ENCODE peak calls at places on chromosome 19, in ten cellular contexts. U is NCI-H69; V is EL; N is BJ; D is heart right ventricle; Q is activated T-cell treated with anti-CD3 and anti-CD28 coated beads, Interleukin-2, amount 50 U/mL, for 24 hours; M is activated CD8-positive, alpha-beta memory T cell treated with anti-CD3 and anti-CD28 coated beads for 1 hour; G is frontal cortex; T is pancreas; A is iris pigment epithelial cell. J is an unnamed sample.

GRCh38 chr19:1189419-1189818 is 15.4 kb upstream of the SBNO2 start:
- DNase-seq in A (peak; percentile 51), N (no peak), D (no peak), G (no peak), T (no peak), U (no peak), Q (peak; percentile 68), M (no peak), V (no peak), J (no peak)

GRCh38 chr19:6778386-6778785 is 5.9 kb downstream of the VAV1 start:
- DNase-seq in G (no peak), T (no peak), V (no peak), A (no peak), D (no peak), U (no peak), Q (no peak), M (no peak), N (no peak), J (no peak)

GRCh38 chr19:52687658-52688057 is 47.2 kb downstream of the ZNF611 start:
- DNase-seq in T (no peak), D (no peak), N (no peak), V (no peak), A (no peak), G (no peak), Q (no peak), M (no peak), U (peak; percentile 15), J (no peak)

GRCh38 chr19:55005684-55006488 is 32.2 kb downstream of the GP6 start:
- DNase-seq in Q (peak; percentile 58), U (peak; percentile 99), T (no peak), V (peak; percentile 25), G (peak; percentile 44), M (peak; percentile 7), A (peak; percentile 25), N (no peak), D (no peak), J (no peak)

GRCh38 chr19:57558525-57558924 is 1.1 kb downstream of the ZNF550 start:
- DNase-seq in M (no peak), A (peak; percentile 25), V (peak; percentile 31), G (no peak), N (no peak), Q (no peak), T (no peak), U (no peak), D (no peak), J (peak; percentile 4)

GRCh38 chr19:11451942-11452813 is 16.7 kb downstream of the PRKCSH start:
- DNase-seq in T (no peak), V (no peak), N (no peak), D (no peak), Q (no peak), G (peak; percentile 47), U (peak; percentile 19), A (no peak), M (no peak), J (no peak)

GRCh38 chr19:9836021-9836420 is 903 bp downstream of the PIN1 start:
- DNase-seq in G (no peak), T (no peak), U (peak; percentile 44), D (no peak), N (no peak), M (no peak), V (peak; percentile 51), Q (no peak), A (peak; percentile 59), J (peak; percentile 10)

GRCh38 chr19:4304509-4305252 is at the start of gene FSD1:
- DNase-seq in N (no peak), G (peak; percentile 83), T (no peak), M (no peak), A (peak; percentile 40), Q (peak; percentile 86), U (peak; percentile 88), D (peak; percentile 35), V (peak; percentile 76), J (no peak)

GRCh38 chr19:16559896-16560295 is 12.3 kb downstream of the SLC35E1 start:
- DNase-seq in N (no peak), Q (no peak), A (peak; percentile 66), U (no peak), M (no peak), D (no peak), G (no peak), T (no peak), V (no peak), J (no peak)

GRCh38 chr19:13040916-13041292 is 45.6 kb downstream of the NFIX start:
- DNase-seq in N (no peak), U (no peak), G (no peak), A (no peak), T (no peak), V (no peak), Q (no peak), D (no peak), M (no peak), J (no peak)

GRCh38 chr19:5097959-5098623 is 129.2 kb downstream of the KDM4B start:
- DNase-seq in Q (no peak), U (no peak), M (no peak), N (no peak), V (no peak), D (no peak), T (peak; percentile 84), G (no peak), A (no peak), J (no peak)

GRCh38 chr19:40612831-40613668 is 11.9 kb downstream of the LTBP4 start:
- DNase-seq in G (no peak), Q (peak; percentile 89), D (peak; percentile 74), N (no peak), U (peak; percentile 53), A (peak; percentile 70), T (no peak), M (no peak), V (peak; percentile 39), J (no peak)

GRCh38 chr19:2097330-2098327 is 914 bp downstream of the IZUMO4 start:
- DNase-seq in A (no peak), Q (no peak), T (peak; percentile 67), G (no peak), N (no peak), V (no peak), M (no peak), D (no peak), U (peak; percentile 45), J (no peak)

GRCh38 chr19:2034729-2035589 is 16.1 kb downstream of the MKNK2 start:
- DNase-seq in A (peak; percentile 48), G (no peak), V (peak; percentile 28), N (no peak), M (no peak), D (peak; percentile 49), Q (peak; percentile 79), U (peak; percentile 36), T (peak; percentile 61), J (no peak)

GRCh38 chr19:277581-278165 is 13.5 kb downstream of the PLPP2 start:
- DNase-seq in M (no peak), N (no peak), A (peak; percentile 50), U (no peak), T (no peak), D (no peak), Q (no peak), V (no peak), G (no peak), J (no peak)

GRCh38 chr19:35066691-35067563 is 25.4 kb downstream of the HPN start:
- DNase-seq in D (peak; percentile 88), A (peak; percentile 80), M (peak; percentile 71), G (peak; percentile 75), V (peak; percentile 78), Q (peak; percentile 95), N (no peak), T (peak; percentile 78), U (peak; percentile 95), J (peak; percentile 40)

GRCh38 chr19:46294475-46294874 is 2.4 kb upstream of the HIF3A start:
- DNase-seq in A (no peak), U (no peak), Q (no peak), N (no peak), M (no peak), D (no peak), V (no peak), T (no peak), G (no peak), J (no peak)

GRCh38 chr19:2494084-2494446 is 18.1 kb downstream of the GADD45B start:
- DNase-seq in D (no peak), U (peak; percentile 13), G (no peak), Q (no peak), M (no peak), A (peak; percentile 81), V (peak; percentile 70), T (no peak), N (no peak), J (no peak)

GRCh38 chr19:2358548-2359173 is 1.4 kb upstream of the TMPRSS9 start:
- DNase-seq in A (no peak), D (no peak), T (no peak), Q (no peak), G (no peak), V (no peak), N (no peak), M (no peak), U (no peak), J (no peak)

GRCh38 chr19:20051841-20052768 is 12.8 kb upstream of the ZNF682 start:
- DNase-seq in V (peak; percentile 97), G (peak; percentile 77), T (peak; percentile 97), N (peak; percentile 88), D (peak; percentile 93), U (peak; percentile 99), M (peak; percentile 8), Q (peak; percentile 84), A (peak; percentile 99), J (peak; percentile 93)

GRCh38 chr19:5843295-5843927 is 3.9 kb upstream of the FUT6 start:
- DNase-seq in V (no peak), Q (no peak), A (no peak), N (no peak), M (no peak), T (no peak), U (peak; percentile 45), G (no peak), D (no peak), J (no peak)

GRCh38 chr19:38134538-38135149 is 89.4 kb downstream of the DPF1 start:
- DNase-seq in T (no peak), A (peak; percentile 40), Q (peak; percentile 35), G (no peak), D (no peak), M (no peak), V (peak; percentile 47), N (no peak), U (peak; percentile 55), J (no peak)

GRCh38 chr19:14772467-14772866 is 5.9 kb downstream of the ADGRE2 start:
- DNase-seq in N (no peak), D (no peak), M (no peak), A (no peak), G (no peak), Q (no peak), V (no peak), U (no peak), T (no peak), J (no peak)

GRCh38 chr19:47713046-47714021 is at the start of gene EHD2:
- DNase-seq in A (peak; percentile 70), D (peak; percentile 86), M (no peak), V (peak; percentile 80), N (no peak), G (peak; percentile 75), Q (peak; percentile 74), T (peak; percentile 57), U (peak; percentile 54), J (no peak)

GRCh38 chr19:4764290-4764660 is 27.3 kb upstream of the FEM1A start:
- DNase-seq in A (no peak), G (no peak), M (no peak), Q (no peak), T (no peak), D (no peak), U (peak; percentile 85), V (no peak), N (no peak), J (no peak)

GRCh38 chr19:2603320-2603719 is 99.2 kb downstream of the GNG7 start:
- DNase-seq in V (peak; percentile 74), D (peak; percentile 70), T (no peak), Q (peak; percentile 31), N (peak; percentile 74), U (no peak), M (no peak), G (no peak), A (peak; percentile 29), J (no peak)

GRCh38 chr19:40433391-40434216 is 7.8 kb upstream of the SERTAD1 start:
- DNase-seq in T (peak; percentile 86), A (peak; percentile 93), Q (peak; percentile 73), M (no peak), V (peak; percentile 95), D (peak; percentile 91), U (peak; percentile 93), N (no peak), G (peak; percentile 86), J (peak; percentile 66)

GRCh38 chr19:45152504-45153338 is 8.1 kb downstream of the NKPD1 start:
- DNase-seq in Q (peak; percentile 71), G (peak; percentile 51), N (no peak), D (peak; percentile 39), V (peak; percentile 31), A (peak; percentile 66), U (no peak), M (no peak), T (no peak), J (no peak)

J was measured in AG09309.